ENCODE peak calls at places on chromosomes 5 and 9, in nine cellular contexts. D is Jurkat, Clone E6-1; V is M059J; M is KG1; P is fibroblast of villous mesenchyme; W is NCI-H774; Y is frontal cortex; F is germinal center; J is cardiac septum. H is an unnamed sample.

GRCh38 chr5:111227805-111228204 is 3.6 kb downstream of the CAMK4 start:
- DNase-seq in D (peak), W (no peak), J (no peak), Y (no peak), F (no peak), M (no peak), V (peak), P (peak), H (no peak)

GRCh38 chr5:111135946-111136345 is 43.8 kb downstream of the WDR36 start:
- DNase-seq in W (no peak), V (peak), J (no peak), D (no peak), F (no peak), P (no peak), Y (no peak), M (no peak), H (no peak)

GRCh38 chr5:173829826-173830225 is 58.3 kb upstream of the CPEB4 start:
- DNase-seq in Y (no peak), P (peak), V (peak), F (no peak), J (no peak), D (no peak), M (no peak), W (no peak), H (no peak)

GRCh38 chr5:90050135-90050534 is 359.4 kb downstream of the CETN3 start:
- DNase-seq in V (no peak), W (no peak), J (no peak), Y (no peak), P (no peak), M (no peak), F (no peak), D (no peak), H (no peak)

GRCh38 chr5:174925586-174925985 is 201.2 kb downstream of the MSX2 start:
- DNase-seq in M (no peak), F (no peak), D (no peak), J (no peak), P (no peak), W (no peak), Y (no peak), V (no peak), H (no peak)

GRCh38 chr5:4879693-4880303 is 260.3 kb upstream of the ADAMTS16 start:
- DNase-seq in M (peak), P (peak), D (peak), W (peak), J (no peak), F (peak), Y (peak), V (peak), H (peak)

GRCh38 chr5:177089146-177089545 is 2.4 kb downstream of the FGFR4 start:
- DNase-seq in F (no peak), V (no peak), Y (no peak), W (no peak), M (no peak), J (no peak), D (no peak), P (peak), H (no peak)

GRCh38 chr5:33299621-33300208 is 141.1 kb upstream of the TARS1 start:
- DNase-seq in Y (no peak), F (no peak), V (peak), J (no peak), M (no peak), P (peak), W (no peak), D (peak), H (peak)

GRCh38 chr5:60102961-60103683 is 209.6 kb upstream of the PDE4D start:
- DNase-seq in W (no peak), J (no peak), F (no peak), D (no peak), P (peak), V (peak), Y (no peak), M (no peak), H (no peak)

GRCh38 chr5:140725799-140726471 is 25.7 kb downstream of the ZMAT2 start:
- DNase-seq in D (no peak), V (peak), W (peak), P (peak), F (peak), Y (no peak), M (no peak), J (no peak), H (no peak)

GRCh38 chr5:137185193-137185592 is 313.9 kb downstream of the SPOCK1 start:
- DNase-seq in W (no peak), F (no peak), M (no peak), J (no peak), D (no peak), Y (no peak), P (no peak), V (no peak), H (no peak)

GRCh38 chr9:20022410-20022809 is 233.6 kb upstream of the SLC24A2 start:
- DNase-seq in V (peak), P (peak), J (no peak), W (no peak), F (no peak), D (no peak), M (no peak), Y (no peak), H (no peak)

GRCh38 chr5:179300834-179301233 is 44.4 kb downstream of the ADAMTS2 start:
- DNase-seq in F (no peak), M (no peak), D (no peak), W (no peak), P (peak), Y (no peak), V (no peak), J (peak), H (no peak)

GRCh38 chr9:129596541-129597328 is 24.2 kb downstream of the C9orf50 start:
- DNase-seq in F (no peak), P (peak), Y (no peak), J (no peak), V (no peak), M (no peak), W (no peak), D (no peak), H (no peak)

H was measured in Kasumi-1.